ENCODE peak calls at places on chromosomes 7 and 10, in five cellular contexts. E is GM23338; K is IMR-90; L is CD8-positive, alpha-beta T cell; D is mesendoderm. N is an unnamed sample.
A peak's percentile ranks its signal among the peaks of the same experiment; 100 is the strongest.

GRCh38 chr7:33040803-33041516 is 21.6 kb downstream of the NT5C3A start:
- DNase-seq in E (no peak), K (peak; percentile 36), L (peak; percentile 36), D (no peak), N (peak; percentile 73)

GRCh38 chr7:81484266-81484665 is 285.6 kb downstream of the HGF start:
- DNase-seq in E (peak; percentile 71), K (peak; percentile 86), L (no peak), D (peak; percentile 94), N (no peak)

GRCh38 chr10:70575874-70576802 is 26.4 kb downstream of the PRF1 start:
- DNase-seq in E (no peak), K (no peak), L (no peak), D (peak; percentile 26), N (no peak)

GRCh38 chr10:96017227-96017687 is 26.1 kb upstream of the CCNJ start:
- DNase-seq in E (peak; percentile 83), K (peak; percentile 54), L (no peak), D (peak; percentile 65), N (peak; percentile 53)

GRCh38 chr10:85599081-85599480 is 767.5 kb downstream of the GRID1 start:
- DNase-seq in E (no peak), K (no peak), L (no peak), D (no peak), N (no peak)

GRCh38 chr7:73482746-73483145 is 39.3 kb downstream of the BAZ1B start:
- DNase-seq in E (no peak), K (no peak), L (no peak), D (peak; percentile 40), N (no peak)

GRCh38 chr10:10515479-10516204 is 502.0 kb upstream of the CELF2 start:
- DNase-seq in E (no peak), K (no peak), L (no peak), D (no peak), N (no peak)

GRCh38 chr10:46255696-46256355 is 31.0 kb upstream of the ANTXRL start:
- DNase-seq in E (peak; percentile 82), K (peak; percentile 12), L (no peak), D (peak; percentile 86), N (no peak)

GRCh38 chr10:10959666-10960065 is 58.0 kb upstream of the CELF2 start:
- DNase-seq in E (no peak), K (no peak), L (no peak), D (no peak), N (no peak)

GRCh38 chr10:28367865-28368541 is 65.1 kb upstream of the MPP7 start:
- DNase-seq in E (no peak), K (no peak), L (peak; percentile 14), D (no peak), N (peak; percentile 54)

GRCh38 chr7:151204383-151205032 is 5.8 kb downstream of the H2BK1 start:
- DNase-seq in E (no peak), K (no peak), L (no peak), D (no peak), N (no peak)

GRCh38 chr10:78778446-78779338 is 290.1 kb upstream of the ZMIZ1 start:
- DNase-seq in E (no peak), K (no peak), L (no peak), D (no peak), N (no peak)

GRCh38 chr7:143055754-143056153 is 3.6 kb downstream of the OR6V1 start:
- DNase-seq in E (no peak), K (no peak), L (no peak), D (no peak), N (no peak)
- H3K4me3 ChIP-seq in E (no peak overlapping the region), K (no peak overlapping the region), L (no peak overlapping the region), D (no peak overlapping the region), N (no peak overlapping the region)

DNA sequence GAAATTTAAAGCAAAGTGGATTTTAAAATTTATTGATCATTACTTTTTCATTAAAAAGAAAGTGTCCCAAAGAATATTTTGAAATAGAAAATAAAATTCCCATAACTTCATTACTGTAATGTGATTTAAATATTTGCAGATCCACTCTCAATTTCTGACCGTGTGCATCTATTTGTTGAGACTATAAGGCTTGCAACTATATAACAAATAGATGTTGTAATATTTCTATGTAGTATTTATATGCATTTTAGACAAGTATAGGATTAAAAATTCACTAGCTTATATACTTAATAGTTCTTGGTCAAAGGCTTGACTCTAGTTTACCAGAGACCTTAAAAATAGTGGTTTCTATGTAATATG is 3.8 kb downstream of the HHEX start:
- DNase-seq in E (no peak), K (no peak), L (no peak), D (no peak), N (no peak)
- H3K27me3 ChIP-seq in E (peaks cover 99% of the 10 kb centered on the region), K (no peaks in the 10 kb centered on the region), L (peaks cover 33% of the 10 kb centered on the region), D (peaks cover 27% of the 10 kb centered on the region), N (peaks cover 16% of the 10 kb centered on the region)

GRCh38 chr7:83162402-83163256 is at the start of gene PCLO:
- DNase-seq in E (peak; percentile 94), K (peak; percentile 3), L (no peak), D (peak; percentile 96), N (peak; percentile 15)
- H3K4me3 ChIP-seq in E (peak within 1 kb of the TSS; percentile 79), K (peak within 1 kb of the TSS; percentile 30), L (peak within 1 kb of the TSS; percentile 37), D (peak within 1 kb of the TSS; percentile 64), N (no peak within 1 kb of the TSS)

GRCh38 chr7:111388016-111388415 is 174.3 kb downstream of the IMMP2L start:
- DNase-seq in E (no peak), K (no peak), L (no peak), D (no peak), N (no peak)

GRCh38 chr7:111392976-111393762 is 169.1 kb downstream of the IMMP2L start:
- DNase-seq in E (peak; percentile 47), K (peak; percentile 33), L (no peak), D (peak; percentile 51), N (no peak)

GRCh38 chr7:111390000-111390399 is 172.3 kb downstream of the IMMP2L start:
- DNase-seq in E (peak; percentile 23), K (no peak), L (no peak), D (no peak), N (no peak)

GRCh38 chr7:111392294-111392693 is 170.0 kb downstream of the IMMP2L start:
- DNase-seq in E (no peak), K (no peak), L (no peak), D (no peak), N (no peak)

DNA sequence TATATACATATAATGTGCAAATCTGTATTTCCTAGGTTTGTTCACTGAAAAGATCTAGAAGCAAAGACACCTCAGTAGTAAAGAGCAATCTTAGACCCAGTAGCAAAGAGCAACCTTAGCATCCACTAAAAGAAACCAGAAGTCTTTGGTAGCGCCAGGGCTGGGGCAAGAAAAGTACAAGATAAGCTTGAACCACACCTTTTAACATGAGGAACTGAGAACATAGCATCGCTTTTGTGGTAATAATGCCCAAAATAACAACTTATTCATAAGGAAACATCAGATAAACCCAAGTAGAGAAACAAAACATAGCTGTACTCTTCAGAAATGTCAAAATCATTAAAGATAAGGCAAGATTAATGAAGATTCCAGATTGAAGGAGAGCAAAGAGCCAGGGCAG is 173.4 kb downstream of the IMMP2L start:
- DNase-seq in E (no peak), K (no peak), L (no peak), D (no peak), N (no peak)
- H3K27me3 ChIP-seq in E (no peaks in the 10 kb centered on the region), K (no peaks in the 10 kb centered on the region), L (no peaks in the 10 kb centered on the region), D (no peaks in the 10 kb centered on the region), N (no peaks in the 10 kb centered on the region)

GRCh38 chr7:29204491-29205281 is 10.1 kb downstream of the CHN2 start:
- DNase-seq in E (peak; percentile 32), K (no peak), L (no peak), D (no peak), N (no peak)

GRCh38 chr7:29197916-29198315 is 3.3 kb downstream of the CHN2 start:
- DNase-seq in E (no peak), K (no peak), L (no peak), D (no peak), N (no peak)

GRCh38 chr7:29207023-29207422 is 12.4 kb downstream of the CHN2 start:
- DNase-seq in E (no peak), K (no peak), L (no peak), D (no peak), N (no peak)

GRCh38 chr7:29199776-29200175 is 5.2 kb downstream of the CHN2 start:
- DNase-seq in E (no peak), K (no peak), L (no peak), D (no peak), N (no peak)

DNA sequence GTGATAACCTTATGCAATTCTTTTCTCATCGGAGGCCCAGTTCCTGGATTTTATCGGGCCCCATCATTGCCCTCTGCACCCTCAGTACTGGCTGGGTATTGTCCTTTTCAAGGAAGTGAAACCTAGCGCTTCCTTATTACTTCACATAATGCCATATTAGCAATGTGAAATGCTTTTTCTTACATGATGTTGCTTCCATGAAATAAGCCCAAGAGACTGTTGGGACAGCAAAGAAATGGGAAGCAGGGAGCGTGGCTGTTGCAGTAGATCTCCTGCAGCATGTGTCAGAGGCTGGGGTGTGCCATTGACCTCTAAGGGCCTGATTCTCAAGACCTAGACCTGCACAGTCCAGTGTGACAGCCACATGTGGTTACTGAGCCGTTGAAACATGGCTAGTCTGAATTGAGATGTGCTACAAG is 8.1 kb downstream of the CHN2 start:
- DNase-seq in E (no peak), K (no peak), L (no peak), D (no peak), N (no peak)
- H3K4me3 ChIP-seq in E (no peak overlapping the region), K (no peak overlapping the region), L (no peak overlapping the region), D (no peak overlapping the region), N (no peak overlapping the region)

GRCh38 chr7:21251166-21251806 is 176.6 kb upstream of the SP4 start:
- DNase-seq in E (no peak), K (no peak), L (no peak), D (no peak), N (no peak)
- H3K27me3 ChIP-seq in E (no peaks in the 10 kb centered on the region), K (no peaks in the 10 kb centered on the region), L (peaks cover 13% of the 10 kb centered on the region), D (no peaks in the 10 kb centered on the region), N (peaks cover 18% of the 10 kb centered on the region)

DNA sequence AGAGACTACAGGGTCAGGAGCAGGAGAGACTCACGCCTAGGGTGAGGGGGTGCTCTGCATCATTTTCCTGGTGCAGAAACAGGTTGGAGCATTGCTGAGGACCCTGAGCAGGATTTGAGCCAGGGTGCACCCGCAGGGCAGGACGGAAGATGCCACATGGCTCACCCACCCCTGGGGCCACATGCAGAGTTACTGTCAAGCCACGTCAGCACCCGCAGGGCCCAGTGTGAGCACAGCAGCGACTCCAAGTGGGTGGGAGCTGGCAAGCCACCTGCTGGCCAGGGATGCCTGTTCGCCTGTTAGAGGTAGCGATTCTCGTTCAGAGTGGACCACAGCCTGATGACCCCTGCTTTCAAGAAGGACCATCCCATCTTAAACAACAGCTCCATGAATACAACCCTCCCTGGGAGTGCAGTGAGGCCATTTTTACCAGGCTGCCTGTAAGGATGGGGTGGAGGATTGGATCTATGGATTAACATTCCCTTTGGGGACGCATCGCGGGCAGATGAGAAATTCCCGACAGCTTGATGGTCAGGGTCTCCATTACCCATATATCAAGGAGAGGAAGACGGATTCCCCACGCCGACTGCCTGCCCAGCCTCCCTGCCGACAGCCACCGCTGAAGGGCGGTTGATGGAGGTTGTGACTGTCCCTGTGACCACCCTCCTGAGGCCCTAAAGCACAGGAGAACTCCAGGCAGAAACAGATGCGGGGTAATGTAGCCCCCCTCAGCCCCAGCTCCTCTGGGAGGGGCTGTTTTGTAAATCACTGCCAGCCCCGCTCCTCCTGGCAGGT is 101.1 kb upstream of the RET start:
- DNase-seq in E (peak; percentile 21), K (no peak), L (no peak), D (no peak), N (no peak)
- H3K4me3 ChIP-seq in E (no peak overlapping the region), K (no peak overlapping the region), L (no peak overlapping the region), D (no peak overlapping the region), N (no peak overlapping the region)

GRCh38 chr7:82897500-82897899 is 265.2 kb downstream of the PCLO start:
- DNase-seq in E (no peak), K (no peak), L (no peak), D (no peak), N (no peak)
- H3K27me3 ChIP-seq in E (no peaks in the 10 kb centered on the region), K (no peaks in the 10 kb centered on the region), L (no peaks in the 10 kb centered on the region), D (no peaks in the 10 kb centered on the region), N (no peaks in the 10 kb centered on the region)

GRCh38 chr7:128740996-128741395 is 1.8 kb downstream of the CALU start:
- DNase-seq in E (no peak), K (no peak), L (no peak), D (no peak), N (no peak)
- H3K4me3 ChIP-seq in E (peak overlapping the region; percentile 87), K (peak overlapping the region; percentile 81), L (no peak overlapping the region), D (no peak overlapping the region), N (no peak overlapping the region)

N was measured in naive thymus-derived CD4-positive, alpha-beta T cell.